ENCODE peak calls at places on chromosomes 6 and 20, in nine cellular contexts. Q is stimulated activated CD8-positive, alpha-beta memory T cell treated with anti-CD3 and anti-CD28 coated beads, Interleukin-4, amount 100 ng/mL, for 24 hours; W is activated effector memory CD4-positive, alpha-beta T cell treated with Interleukin-2 at 50 U/mL for 16 hours; P is GM04503; X is NCI-H2171; V is fibroblast of mammary gland; S is cardiac fibroblast; D is left cardiac atrium; F is HL-60. T is an unnamed sample.

GRCh38 chr6:129280719-129281118 is 397.8 kb downstream of the LAMA2 start:
- DNase-seq in Q (peak), P (no peak), V (no peak), D (peak), S (peak), W (peak), X (no peak), F (no peak), T (no peak)

GRCh38 chr6:87873556-87873955 is 171.5 kb upstream of the AKIRIN2 start:
- DNase-seq in W (no peak), V (no peak), S (no peak), D (no peak), P (no peak), F (no peak), X (no peak), Q (no peak), T (no peak)

GRCh38 chr20:63519765-63520593 is 586 bp upstream of the PPDPF start:
- DNase-seq in S (peak), W (peak), D (peak), F (no peak), P (no peak), X (peak), Q (peak), V (no peak), T (no peak)

GRCh38 chr20:11780765-11781369 is 136.8 kb upstream of the BTBD3 start:
- DNase-seq in D (no peak), S (no peak), V (no peak), F (no peak), W (no peak), X (no peak), P (no peak), Q (no peak), T (no peak)

GRCh38 chr6:150310539-150310938 is 58.3 kb upstream of the IYD start:
- DNase-seq in S (no peak), F (no peak), V (no peak), X (no peak), P (no peak), W (no peak), Q (no peak), D (no peak), T (no peak)

GRCh38 chr20:19757973-19758887 is at the start of gene RIN2:
- DNase-seq in W (no peak), V (peak), X (peak), P (no peak), F (no peak), S (peak), D (peak), Q (no peak), T (no peak)

GRCh38 chr6:108492131-108492766 is 68.5 kb upstream of the FOXO3 start:
- DNase-seq in V (peak), F (peak), D (no peak), P (no peak), S (peak), W (no peak), Q (no peak), X (peak), T (no peak)

GRCh38 chr20:50314326-50314725 is 123.7 kb downstream of the CEBPB start:
- DNase-seq in F (no peak), D (no peak), Q (no peak), W (no peak), S (no peak), P (no peak), X (no peak), V (no peak), T (no peak)

GRCh38 chr6:16097382-16098171 is 31.3 kb upstream of the MYLIP start:
- DNase-seq in P (no peak), S (no peak), D (no peak), V (no peak), Q (no peak), X (no peak), W (no peak), F (no peak), T (no peak)

GRCh38 chr6:43914272-43915147 is 144.5 kb downstream of the VEGFA start:
- DNase-seq in D (no peak), V (no peak), S (no peak), W (no peak), X (no peak), P (no peak), Q (no peak), F (no peak), T (no peak)

GRCh38 chr6:150813993-150814359 is 51.5 kb upstream of the MTHFD1L start:
- DNase-seq in X (no peak), V (peak), F (no peak), D (no peak), Q (no peak), W (no peak), S (peak), P (no peak), T (no peak)

GRCh38 chr20:24081077-24081476 is 92.5 kb upstream of the GGTLC1 start:
- DNase-seq in X (no peak), F (no peak), P (no peak), D (no peak), Q (no peak), V (no peak), W (no peak), S (no peak), T (no peak)

GRCh38 chr6:97438011-97438671 is 155.1 kb upstream of the MMS22L start:
- DNase-seq in D (no peak), S (no peak), F (no peak), V (no peak), X (no peak), P (no peak), W (no peak), Q (no peak), T (no peak)

GRCh38 chr6:169156108-169156821 is 97.4 kb downstream of the THBS2 start:
- DNase-seq in P (no peak), W (no peak), V (peak), D (no peak), F (no peak), Q (no peak), X (no peak), S (peak), T (no peak)

GRCh38 chr6:157271441-157271840 is 51.9 kb downstream of the TMEM242 start:
- DNase-seq in W (no peak), Q (no peak), P (no peak), X (no peak), S (no peak), V (no peak), D (no peak), F (no peak), T (no peak)

GRCh38 chr6:2958802-2959201 is 12.6 kb downstream of the SERPINB6 start:
- DNase-seq in X (no peak), S (no peak), F (no peak), D (no peak), P (no peak), W (no peak), V (no peak), Q (no peak), T (no peak)

GRCh38 chr20:17614176-17614811 is 44.4 kb downstream of the DSTN start:
- DNase-seq in W (no peak), X (peak), Q (no peak), P (no peak), D (peak), S (peak), V (peak), F (no peak), T (no peak)

GRCh38 chr20:41837669-41838224 is 219.6 kb upstream of the CHD6 start:
- DNase-seq in D (no peak), V (no peak), S (no peak), Q (no peak), X (no peak), F (no peak), P (no peak), W (no peak), T (no peak)